ENCODE peak calls at places on chromosomes 13 and 19, in seven cellular contexts. J, G, T, W, D, E and R are unnamed samples.

GRCh38 chr13:64684108-64684507 is 2546.0 kb downstream of the PCDH9 start:
- DNase-seq in J (no peak), G (no peak), T (no peak), W (no peak), D (no peak), E (no peak), R (no peak)

GRCh38 chr19:38319421-38320258 is at the start of gene KCNK6:
- DNase-seq in J (no peak), G (peak), T (no peak), W (peak), D (peak), E (no peak), R (no peak)

GRCh38 chr19:22545751-22546150 is 88.4 kb upstream of the ZNF492 start:
- DNase-seq in J (peak), G (no peak), T (no peak), W (peak), D (no peak), E (peak), R (no peak)

GRCh38 chr19:37989855-37990254 is 82.8 kb downstream of the SIPA1L3 start:
- DNase-seq in J (no peak), G (no peak), T (no peak), W (no peak), D (no peak), E (no peak), R (no peak)

GRCh38 chr13:44218501-44219240 is 155.0 kb upstream of the SERP2 start:
- DNase-seq in J (no peak), G (peak), T (peak), W (peak), D (no peak), E (no peak), R (no peak)

GRCh38 chr19:3289971-3290569 is 65.6 kb downstream of the CELF5 start:
- DNase-seq in J (no peak), G (no peak), T (no peak), W (no peak), D (no peak), E (no peak), R (no peak)

GRCh38 chr19:53553865-53554791 is 16.2 kb downstream of the ZNF331 start:
- DNase-seq in J (peak), G (peak), T (peak), W (peak), D (peak), E (no peak), R (no peak)

GRCh38 chr19:1942078-1942933 is 1.3 kb downstream of the CSNK1G2 start:
- DNase-seq in J (peak), G (peak), T (peak), W (peak), D (peak), E (peak), R (peak)

GRCh38 chr19:40410030-40410389 is 3.2 kb downstream of the PRX start:
- DNase-seq in J (no peak), G (no peak), T (no peak), W (no peak), D (no peak), E (no peak), R (no peak)

GRCh38 chr19:53977991-53978731 is 13.3 kb upstream of the CACNG6 start:
- DNase-seq in J (no peak), G (peak), T (peak), W (peak), D (peak), E (no peak), R (no peak)

GRCh38 chr13:50222569-50223332 is 207.5 kb downstream of the KCNRG start:
- DNase-seq in J (peak), G (peak), T (peak), W (peak), D (peak), E (no peak), R (no peak)

GRCh38 chr13:114032121-114032799 is 58.4 kb upstream of the C13orf46 start:
- DNase-seq in J (peak), G (peak), T (peak), W (no peak), D (peak), E (peak), R (peak)

GRCh38 chr13:34777914-34778303 is 164.2 kb upstream of the NBEA start:
- DNase-seq in J (no peak), G (no peak), T (no peak), W (no peak), D (no peak), E (no peak), R (no peak)

GRCh38 chr19:3183721-3184641 is 1.7 kb upstream of the NCLN start:
- DNase-seq in J (no peak), G (peak), T (no peak), W (no peak), D (no peak), E (no peak), R (no peak)

GRCh38 chr19:49891393-49891792 is 5.3 kb downstream of the IL4I1 start:
- DNase-seq in J (no peak), G (no peak), T (no peak), W (no peak), D (no peak), E (no peak), R (no peak)

GRCh38 chr13:62551588-62551987 is 1135.9 kb upstream of the PCDH20 start:
- DNase-seq in J (no peak), G (no peak), T (no peak), W (no peak), D (no peak), E (no peak), R (no peak)

GRCh38 chr19:33840783-33841182 is 44.1 kb downstream of the KCTD15 start:
- DNase-seq in J (no peak), G (no peak), T (no peak), W (no peak), D (no peak), E (no peak), R (no peak)

GRCh38 chr19:52196256-52196967 is 6.6 kb downstream of the PPP2R1A start:
- DNase-seq in J (no peak), G (no peak), T (no peak), W (no peak), D (no peak), E (no peak), R (no peak)

GRCh38 chr19:39531834-39532232 is 819 bp downstream of the EID2B start:
- DNase-seq in J (no peak), G (no peak), T (no peak), W (no peak), D (no peak), E (no peak), R (no peak)

GRCh38 chr13:28438067-28438466 is 56.9 kb downstream of the FLT1 start:
- DNase-seq in J (no peak), G (no peak), T (no peak), W (no peak), D (no peak), E (no peak), R (no peak)

GRCh38 chr19:34480971-34481821 is at the start of gene WTIP:
- DNase-seq in J (no peak), G (peak), T (peak), W (peak), D (peak), E (peak), R (peak)

GRCh38 chr13:60329221-60329983 is 67.6 kb upstream of the TDRD3 start:
- DNase-seq in J (no peak), G (no peak), T (no peak), W (no peak), D (peak), E (peak), R (peak)

GRCh38 chr13:110690516-110690915 is 15.4 kb downstream of the CARS2 start:
- DNase-seq in J (no peak), G (no peak), T (peak), W (no peak), D (no peak), E (no peak), R (no peak)

GRCh38 chr13:63864171-63864902 is 2448.7 kb upstream of the PCDH20 start:
- DNase-seq in J (no peak), G (no peak), T (no peak), W (no peak), D (no peak), E (no peak), R (no peak)

GRCh38 chr19:21850636-21851255 is 14.8 kb upstream of the ZNF43 start:
- DNase-seq in J (no peak), G (no peak), T (no peak), W (no peak), D (no peak), E (no peak), R (no peak)

GRCh38 chr13:31234729-31235128 is 35.0 kb downstream of the B3GLCT start:
- DNase-seq in J (no peak), G (no peak), T (no peak), W (no peak), D (no peak), E (peak), R (no peak)

GRCh38 chr13:36736119-36736726 is 62.4 kb downstream of the SERTM1 start:
- DNase-seq in J (peak), G (no peak), T (peak), W (peak), D (peak), E (peak), R (no peak)

GRCh38 chr13:33845572-33846305 is 27.8 kb downstream of the RFC3 start:
- DNase-seq in J (no peak), G (no peak), T (no peak), W (no peak), D (no peak), E (peak), R (no peak)

GRCh38 chr19:39411006-39411831 is 1.2 kb upstream of the PLEKHG2 start:
- DNase-seq in J (no peak), G (peak), T (peak), W (peak), D (peak), E (peak), R (no peak)

GRCh38 chr13:90910240-90910639 is 437.2 kb upstream of the MIR17HG start:
- DNase-seq in J (no peak), G (no peak), T (no peak), W (no peak), D (no peak), E (no peak), R (no peak)
- H3K4me3 ChIP-seq in J (no peak), G (no peak), T (no peak), W (no peak), D (no peak), E (no peak), R (no peak)

GRCh38 chr13:52399708-52400107 is 6.3 kb downstream of the THSD1 start:
- DNase-seq in J (no peak), G (no peak), T (no peak), W (no peak), D (no peak), E (peak), R (no peak)
- TF ChIP-seq CTCF in J (no peak), G (no peak), T (no peak), W (no peak), D (no peak), E (peak), R (no peak)

DNA sequence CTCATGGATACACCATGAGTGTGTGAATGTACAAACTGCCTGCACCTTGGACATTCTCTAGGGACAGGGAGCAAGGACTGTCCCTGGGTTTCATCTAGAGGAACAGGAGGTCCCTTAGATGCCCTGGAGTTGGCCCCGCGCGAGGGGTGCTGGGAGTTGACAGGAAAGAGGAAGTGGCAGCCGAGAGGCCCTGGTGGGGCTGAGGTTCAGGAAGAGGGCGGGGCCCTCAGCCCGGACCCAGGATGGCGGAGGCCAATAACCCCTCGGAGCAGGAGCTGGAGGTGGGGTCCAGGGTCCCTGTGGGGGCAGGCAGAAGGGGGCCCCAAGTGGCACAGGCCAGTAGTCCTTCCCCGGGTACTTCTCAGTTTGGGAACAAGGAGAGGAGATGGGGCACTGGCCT is 6.9 kb downstream of the PKN1 start:
- DNase-seq in J (no peak), G (peak), T (peak), W (peak), D (no peak), E (no peak), R (no peak)
- H3K4me3 ChIP-seq in J (no peak), G (peak), T (peak), W (peak), D (no peak), E (no peak), R (no peak)

GRCh38 chr19:17103177-17103576 is 27.6 kb downstream of the MYO9B start:
- DNase-seq in J (no peak), G (no peak), T (no peak), W (no peak), D (no peak), E (peak), R (no peak)
- TF ChIP-seq CTCF in J (peak), G (peak), T (peak), W (no peak), D (peak), E (peak), R (peak)

GRCh38 chr13:45352031-45352430 is 11.0 kb upstream of the TPT1 start:
- DNase-seq in J (no peak), G (no peak), T (no peak), W (no peak), D (no peak), E (no peak), R (no peak)
- H3K4me3 ChIP-seq in J (no peak), G (no peak), T (no peak), W (no peak), D (no peak), E (no peak), R (no peak)

DNA sequence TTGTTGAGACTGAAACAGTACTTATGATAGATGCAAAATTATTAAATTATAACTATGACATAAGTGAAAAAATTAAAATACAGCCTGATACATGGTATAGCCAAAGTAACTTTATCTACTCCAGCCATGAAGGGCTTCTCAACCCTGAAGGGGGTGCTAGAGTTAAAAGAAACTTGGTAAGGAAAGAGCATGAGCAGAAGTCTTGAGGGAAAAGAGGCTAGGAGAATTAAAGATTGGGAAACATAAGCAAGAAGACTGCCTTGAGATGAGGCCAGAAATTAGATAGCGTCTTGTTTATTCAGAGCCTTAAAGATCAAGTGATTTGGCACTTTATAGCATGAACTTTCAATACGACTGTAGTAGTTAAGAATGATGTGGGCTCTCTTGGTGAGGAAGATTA is 385.5 kb upstream of the PRR20A start:
- DNase-seq in J (no peak), G (no peak), T (no peak), W (no peak), D (no peak), E (no peak), R (peak)
- TF ChIP-seq CTCF in J (no peak), G (no peak), T (no peak), W (no peak), D (no peak), E (no peak), R (peak)

GRCh38 chr13:26061947-26062346 is 10.1 kb upstream of the SHISA2 start:
- DNase-seq in J (no peak), G (no peak), T (no peak), W (no peak), D (peak), E (no peak), R (no peak)
- H3K4me3 ChIP-seq in J (no peak), G (no peak), T (no peak), W (no peak), D (no peak), E (no peak), R (no peak)

GRCh38 chr13:89784161-89784809 is 1563.2 kb upstream of the MIR17HG start:
- DNase-seq in J (no peak), G (no peak), T (no peak), W (no peak), D (no peak), E (no peak), R (no peak)

DNA sequence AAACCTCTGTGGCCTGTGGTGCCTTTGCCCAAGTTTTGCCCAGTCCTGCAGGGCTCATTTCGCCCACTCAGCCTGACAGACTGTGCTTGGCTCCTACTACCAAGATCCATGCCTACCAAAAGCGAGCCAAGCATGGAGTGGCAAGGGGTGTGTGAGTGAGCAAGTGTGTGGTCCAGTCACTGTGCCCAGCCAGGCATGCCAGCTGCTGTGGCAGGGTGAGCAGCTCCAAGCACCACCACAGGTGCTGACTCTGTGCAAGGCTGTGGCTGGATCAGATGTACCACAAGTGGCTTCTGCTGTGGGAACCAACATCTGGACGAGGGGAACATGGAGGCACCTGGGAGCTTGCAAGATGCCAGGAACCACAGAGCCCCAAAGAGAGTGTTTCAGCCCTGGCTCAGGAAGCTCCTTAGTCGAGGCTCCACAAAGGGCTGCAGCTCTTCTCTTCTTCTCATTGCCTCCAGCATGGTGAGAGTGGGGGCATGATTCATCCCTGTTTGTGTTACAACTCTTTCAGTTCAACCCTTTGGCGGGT is 1564.2 kb upstream of the MIR17HG start:
- DNase-seq in J (no peak), G (no peak), T (no peak), W (no peak), D (no peak), E (no peak), R (no peak)
- TF ChIP-seq CTCF in J (no peak), G (no peak), T (no peak), W (no peak), D (no peak), E (no peak), R (no peak)

DNA sequence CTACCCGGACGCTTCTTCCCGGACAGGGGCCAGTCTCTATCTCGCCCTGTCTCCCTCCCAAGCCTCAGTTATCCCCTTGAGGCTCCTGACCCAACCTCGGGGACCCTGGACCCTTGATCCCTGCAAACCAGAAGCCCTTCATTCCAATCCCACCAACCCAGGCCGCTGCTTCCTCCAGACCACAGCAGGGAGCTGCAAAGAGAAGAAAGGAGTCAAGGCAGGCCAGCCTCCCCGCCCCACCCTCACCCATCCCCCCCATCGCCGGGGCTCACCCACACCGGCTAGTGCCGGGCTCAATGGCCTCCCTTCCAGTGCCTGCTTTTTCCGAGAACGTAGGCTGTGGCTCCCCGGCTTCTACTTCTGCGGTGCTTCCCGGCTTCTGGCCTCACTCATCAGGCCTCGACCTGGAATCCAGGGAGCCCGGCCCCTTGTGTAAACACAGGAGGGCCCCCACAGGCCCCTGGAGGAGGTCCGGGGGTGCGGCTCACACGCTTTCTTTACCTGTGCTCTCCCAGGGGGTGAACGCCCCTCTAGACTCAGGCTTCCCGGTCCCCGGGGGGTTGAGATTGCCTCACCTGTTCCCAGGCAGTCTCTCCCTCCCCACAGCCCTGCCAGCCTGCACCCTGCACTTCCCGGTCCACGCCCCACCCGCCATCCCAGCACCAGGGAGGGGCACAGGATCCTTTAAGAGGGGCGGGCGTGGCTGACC is at the start of gene FAM83E:
- DNase-seq in J (no peak), G (no peak), T (no peak), W (no peak), D (no peak), E (no peak), R (no peak)
- H3K4me3 ChIP-seq in J (peak), G (no peak), T (no peak), W (no peak), D (no peak), E (no peak), R (no peak)